ENCODE peak calls at places on chromosomes 2 and 18, in eight cellular contexts. Z is NCI-H446 treated with DMSO at 0.1 percent for 48 hours, H is esophagus squamous epithelium, D is GM13976, Y is chondrocyte, Q is NCI-H226, O is nucleus accumbens, J is Daoy. U is an unnamed sample.

GRCh38 chr2:26850565-26850964 is 2.6 kb downstream of the DPYSL5 start:
- DNase-seq in Q (no peak), O (no peak), Z (no peak), D (no peak), H (no peak), J (no peak), Y (no peak), U (no peak)

GRCh38 chr2:168490015-168490874 is 34.2 kb downstream of the CERS6 start:
- DNase-seq in H (no peak), Y (no peak), D (peak; percentile 52), Z (no peak), J (peak; percentile 38), O (no peak), Q (no peak), U (peak; percentile 80)

GRCh38 chr2:95391641-95392310 is 10.7 kb upstream of the FAHD2A start:
- DNase-seq in Q (no peak), H (no peak), Y (no peak), D (no peak), J (no peak), O (no peak), Z (no peak), U (no peak)

GRCh38 chr2:46855805-46856204 is 59.8 kb downstream of the MCFD2 start:
- DNase-seq in Y (no peak), H (no peak), Z (no peak), J (no peak), D (no peak), Q (no peak), O (no peak), U (no peak)

GRCh38 chr2:196718796-196719564 is 79.5 kb downstream of the CCDC150 start:
- DNase-seq in Y (no peak), J (peak; percentile 33), Z (no peak), D (no peak), Q (peak; percentile 38), H (no peak), O (no peak), U (peak; percentile 85)

GRCh38 chr18:26981373-26982082 is 116.0 kb upstream of the AQP4 start:
- DNase-seq in J (no peak), Z (no peak), D (no peak), O (no peak), Q (no peak), Y (no peak), H (no peak), U (no peak)

GRCh38 chr2:24508878-24509277 is 17.8 kb downstream of the NCOA1 start:
- DNase-seq in Y (no peak), D (no peak), H (no peak), O (no peak), J (no peak), Q (peak; percentile 15), Z (no peak), U (peak; percentile 49)

GRCh38 chr2:96771792-96772618 is 11.3 kb downstream of the CNNM4 start:
- DNase-seq in D (no peak), H (no peak), J (no peak), O (no peak), Z (no peak), Q (no peak), Y (no peak), U (no peak)

GRCh38 chr2:3465844-3466481 is 53.4 kb downstream of the ADI1 start:
- DNase-seq in Z (no peak), H (no peak), Y (peak; percentile 70), Q (peak; percentile 55), J (peak; percentile 83), O (no peak), D (no peak), U (peak; percentile 95)

GRCh38 chr2:237864030-237864931 is 4.9 kb downstream of the RAMP1 start:
- DNase-seq in J (no peak), Q (peak; percentile 8), Z (no peak), H (no peak), Y (no peak), D (peak; percentile 26), O (no peak), U (no peak)

GRCh38 chr18:55384551-55385275 is 203.3 kb downstream of the TCF4 start:
- DNase-seq in Y (no peak), J (peak; percentile 46), O (no peak), Z (no peak), Q (no peak), H (no peak), D (peak; percentile 28), U (peak; percentile 62)

GRCh38 chr18:48866028-48866733 is 84.6 kb downstream of the SMAD7 start:
- DNase-seq in H (no peak), Y (peak; percentile 94), J (peak; percentile 43), Z (peak; percentile 80), O (no peak), D (no peak), Q (no peak), U (no peak)

GRCh38 chr2:12303181-12304030 is 413.3 kb upstream of the TRIB2 start:
- DNase-seq in H (no peak), J (peak; percentile 96), Z (no peak), O (no peak), Q (peak; percentile 74), Y (no peak), D (no peak), U (peak; percentile 98)

GRCh38 chr2:157420771-157421323 is 23.0 kb downstream of the CYTIP start:
- DNase-seq in Y (no peak), Q (no peak), D (peak; percentile 19), J (no peak), Z (no peak), H (no peak), O (no peak), U (peak; percentile 36)

GRCh38 chr18:49858309-49859005 is 45.1 kb upstream of the ACAA2 start:
- DNase-seq in H (no peak), Z (peak; percentile 16), J (peak; percentile 69), Q (no peak), D (peak; percentile 73), Y (no peak), O (no peak), U (peak; percentile 73)

GRCh38 chr2:44745460-44745859 is 196.0 kb upstream of the SIX3 start:
- DNase-seq in D (no peak), H (no peak), O (no peak), Y (no peak), Q (no peak), J (no peak), Z (no peak), U (no peak)

GRCh38 chr2:118847447-118848172 is at the start of gene EN1:
- DNase-seq in H (no peak), Z (no peak), J (peak; percentile 96), Q (peak; percentile 62), O (no peak), Y (no peak), D (peak; percentile 12), U (peak; percentile 26)

GRCh38 chr2:159118859-159119510 is 150.5 kb downstream of the TANC1 start:
- DNase-seq in Y (no peak), H (no peak), O (no peak), J (no peak), Z (no peak), D (no peak), Q (no peak), U (no peak)

GRCh38 chr2:145931836-145932352 is 1412.0 kb upstream of the ZEB2 start:
- DNase-seq in H (no peak), O (no peak), Q (no peak), D (no peak), J (no peak), Z (no peak), Y (no peak), U (no peak)

GRCh38 chr2:78127428-78127827 is 605.3 kb upstream of the LRRTM4 start:
- DNase-seq in J (no peak), O (no peak), Y (no peak), H (no peak), Q (no peak), Z (no peak), D (no peak), U (no peak)

GRCh38 chr18:23307567-23308295 is 145.4 kb upstream of the RIOK3 start:
- DNase-seq in Y (no peak), O (no peak), H (no peak), Z (no peak), D (peak; percentile 64), J (peak; percentile 73), Q (peak; percentile 27), U (peak; percentile 81)

GRCh38 chr18:33184178-33184577 is 256.3 kb downstream of the CCDC178 start:
- DNase-seq in H (no peak), Y (no peak), J (no peak), O (no peak), D (no peak), Q (no peak), Z (no peak), U (peak; percentile 7)

GRCh38 chr2:210421916-210422315 is 54.6 kb downstream of the LANCL1 start:
- DNase-seq in O (no peak), J (peak; percentile 6), H (no peak), Z (no peak), Q (peak; percentile 57), D (no peak), Y (no peak), U (peak; percentile 83)

GRCh38 chr18:36831139-36831538 is 2.2 kb downstream of the KIAA1328 start:
- DNase-seq in H (no peak), Z (no peak), O (no peak), J (no peak), D (no peak), Y (no peak), Q (no peak), U (peak; percentile 69)

GRCh38 chr2:182824759-182825143 is 41.7 kb downstream of the FRZB start:
- DNase-seq in Z (no peak), O (no peak), H (no peak), Y (no peak), Q (no peak), D (no peak), J (no peak), U (no peak)

GRCh38 chr2:50953021-50953420 is 78.9 kb downstream of the NRXN1 start:
- DNase-seq in Y (no peak), Z (no peak), D (no peak), J (no peak), Q (no peak), O (no peak), H (no peak), U (peak; percentile 90)

GRCh38 chr2:118980022-118980421 is 38.0 kb downstream of the MARCO start:
- DNase-seq in D (no peak), Q (no peak), J (no peak), O (no peak), Y (no peak), Z (no peak), H (no peak), U (no peak)

GRCh38 chr2:170468557-170468956 is 246.6 kb upstream of the SP5 start:
- DNase-seq in Z (no peak), O (no peak), Y (no peak), H (no peak), J (no peak), D (no peak), Q (no peak), U (no peak)

GRCh38 chr2:11012131-11012693 is 100.5 kb downstream of the KCNF1 start:
- DNase-seq in Y (no peak), Z (no peak), O (no peak), H (no peak), Q (no peak), D (no peak), J (no peak), U (no peak)

GRCh38 chr2:239137890-239138283 is 262.9 kb downstream of the HDAC4 start:
- DNase-seq in Q (no peak), Z (no peak), J (no peak), D (no peak), H (no peak), Y (no peak), O (no peak), U (no peak)

GRCh38 chr2:128489580-128490273 is 171.1 kb upstream of the HS6ST1 start:
- DNase-seq in Z (no peak), D (no peak), H (no peak), Q (no peak), O (no peak), J (no peak), Y (no peak), U (peak; percentile 25)

GRCh38 chr18:23183356-23184150 is 48.3 kb downstream of the CABLES1 start:
- DNase-seq in O (no peak), H (no peak), Y (no peak), J (no peak), Q (no peak), Z (no peak), D (no peak), U (peak; percentile 84)

GRCh38 chr2:120852200-120852815 is 116.6 kb downstream of the GLI2 start:
- DNase-seq in D (no peak), Q (no peak), H (no peak), J (no peak), Y (peak; percentile 74), O (no peak), Z (no peak), U (no peak)

U was measured in iris pigment epithelial cell.